ENCODE peak calls at places on chromosomes 12 and 14, in four cellular contexts. O is Ammon's horn, J is ovary, E is lower leg skin. T is an unnamed sample.

GRCh38 chr14:104143521-104144452 is 5.4 kb downstream of the KIF26A start:
- DNase-seq in O (no peak), J (peak), E (no peak), T (peak)

GRCh38 chr14:59394268-59394667 is 70.9 kb downstream of the GPR135 start:
- DNase-seq in O (no peak), J (no peak), E (no peak), T (no peak)

GRCh38 chr14:94970937-94971730 is 186.2 kb downstream of the DICER1 start:
- DNase-seq in O (no peak), J (peak), E (peak), T (peak)

GRCh38 chr12:47725091-47725772 is at the start of gene ENDOU:
- DNase-seq in O (no peak), J (no peak), E (no peak), T (peak)

GRCh38 chr12:52063081-52063985 is 6.4 kb upstream of the ATG101 start:
- DNase-seq in O (no peak), J (peak), E (no peak), T (peak)

GRCh38 chr12:96493101-96493500 is 3.7 kb downstream of the CFAP54 start:
- DNase-seq in O (no peak), J (no peak), E (no peak), T (no peak)

GRCh38 chr14:40115583-40115982 is 683.4 kb upstream of the FBXO33 start:
- DNase-seq in O (no peak), J (no peak), E (no peak), T (no peak)

GRCh38 chr12:4030938-4031702 is 157.9 kb upstream of the PARP11 start:
- DNase-seq in O (peak), J (peak), E (peak), T (peak)

GRCh38 chr14:91361236-91361811 is 56.3 kb downstream of the CCDC88C start:
- DNase-seq in O (no peak), J (no peak), E (peak), T (no peak)

GRCh38 chr12:104605685-104606084 is 148.9 kb downstream of the CHST11 start:
- DNase-seq in O (peak), J (no peak), E (peak), T (peak)